ENCODE peak calls at places on chromosomes 13 and 19, in ten cellular contexts. N is SHP77 treated with DMSO at 0.1 percent for 48 hours; A is LHCN-M2; D is foreskin fibroblast; X is COR-L47; R is psoas muscle; W is amygdala; S is AML-193; J is tibial artery; K is stimulated activated CD4-positive, alpha-beta T cell treated with anti-CD3 and anti-CD28 coated beads, Interleukin-4, amount 100 ng/mL, for 24 hours. L is an unnamed sample.

GRCh38 chr19:56350416-56351045 is 35.9 kb upstream of the ZSCAN5A start:
- DNase-seq in R (no peak), K (peak), S (peak), A (peak), J (peak), N (no peak), X (peak), D (peak), W (no peak), L (peak)

GRCh38 chr19:16969127-16969526 is 57.5 kb downstream of the CPAMD8 start:
- DNase-seq in J (peak), N (no peak), R (no peak), X (no peak), K (no peak), W (no peak), D (no peak), S (peak), A (peak), L (no peak)

GRCh38 chr19:34837262-34837661 is 64.2 kb upstream of the ZNF599 start:
- DNase-seq in J (no peak), D (no peak), A (no peak), W (no peak), X (peak), K (no peak), N (no peak), S (no peak), R (peak), L (no peak)

GRCh38 chr19:58059003-58059671 is at the start of gene ZNF135:
- DNase-seq in W (peak), J (peak), K (peak), N (no peak), R (peak), S (no peak), A (peak), X (peak), D (peak), L (peak)

GRCh38 chr13:49497272-49497671 is 1.5 kb downstream of the PHF11 start:
- DNase-seq in X (no peak), D (peak), A (no peak), R (no peak), S (no peak), N (no peak), K (no peak), W (no peak), J (no peak), L (no peak)

GRCh38 chr19:19110410-19111137 is 27.7 kb downstream of the TMEM161A start:
- DNase-seq in J (no peak), A (no peak), K (no peak), R (no peak), W (no peak), D (peak), S (no peak), X (peak), N (no peak), L (no peak)

GRCh38 chr13:24693862-24694471 is 13.8 kb downstream of the ATP12A start:
- DNase-seq in J (no peak), K (peak), W (no peak), A (peak), D (peak), N (peak), R (no peak), X (peak), S (peak), L (peak)

GRCh38 chr13:106533101-106533939 is 2.1 kb downstream of the EFNB2 start:
- DNase-seq in N (peak), W (peak), K (peak), J (peak), D (peak), S (no peak), A (peak), R (peak), X (peak), L (no peak)

GRCh38 chr19:35306473-35307246 is 14.7 kb downstream of the MAG start:
- DNase-seq in N (no peak), A (no peak), X (no peak), R (no peak), K (no peak), S (no peak), D (no peak), J (no peak), W (no peak), L (no peak)

GRCh38 chr13:45356966-45357689 is 16.1 kb upstream of the TPT1 start:
- DNase-seq in J (no peak), W (no peak), K (no peak), A (no peak), X (no peak), S (no peak), R (no peak), D (no peak), N (no peak), L (no peak)

GRCh38 chr19:23436944-23437343 is 41.7 kb upstream of the ZNF91 start:
- DNase-seq in W (no peak), J (no peak), S (peak), N (no peak), X (no peak), D (no peak), A (no peak), R (no peak), K (no peak), L (no peak)

GRCh38 chr13:40231311-40231710 is 435.1 kb downstream of the FOXO1 start:
- DNase-seq in W (no peak), A (peak), N (no peak), D (no peak), X (no peak), K (no peak), J (no peak), S (no peak), R (no peak), L (no peak)

GRCh38 chr13:97101912-97102311 is 107.6 kb upstream of the OXGR1 start:
- DNase-seq in S (no peak), A (no peak), R (no peak), K (no peak), N (no peak), X (no peak), W (no peak), D (no peak), J (no peak), L (no peak)

GRCh38 chr19:4055209-4055552 is 11.5 kb downstream of the ZBTB7A start:
- DNase-seq in W (no peak), A (no peak), J (no peak), S (no peak), N (no peak), D (no peak), X (no peak), K (no peak), R (no peak), L (no peak)

GRCh38 chr13:98514268-98514667 is 62.6 kb downstream of the STK24 start:
- DNase-seq in J (no peak), K (no peak), D (no peak), A (no peak), W (no peak), S (no peak), R (no peak), X (no peak), N (no peak), L (no peak)

GRCh38 chr13:20401586-20401957 is 124.1 kb downstream of the CRYL1 start:
- DNase-seq in J (no peak), W (no peak), A (no peak), D (peak), X (no peak), S (no peak), R (no peak), K (no peak), N (no peak), L (no peak)

GRCh38 chr13:72109863-72110262 is 242.9 kb upstream of the DACH1 start:
- DNase-seq in S (no peak), J (no peak), N (no peak), A (peak), D (no peak), R (no peak), K (no peak), X (no peak), W (no peak), L (no peak)

GRCh38 chr13:36259361-36260137 is 38.1 kb downstream of the CCDC169 start:
- DNase-seq in D (no peak), R (no peak), K (no peak), W (no peak), A (no peak), S (no peak), J (no peak), N (no peak), X (no peak), L (no peak)